ENCODE peak calls at places on chromosomes 7 and 10, in seven cellular contexts. G is stimulated activated CD8-positive, alpha-beta memory T cell treated with anti-CD3 and anti-CD28 coated beads, Interleukin-15, amount 100 ng/mL, for 1 hour; N is ELR; L is mucosa of gallbladder; R is activated naive CD4-positive, alpha-beta T cell treated with anti-CD3 and anti-CD28 coated beads, Interleukin-2, amount 10 ng/mL, durations not matched to agents 7 days and 5 days; J is WTC11; Y is HT1080. T is an unnamed sample.

GRCh38 chr10:3805227-3805790 is 20.3 kb upstream of the KLF6 start:
- DNase-seq in L (no peak), G (no peak), Y (peak), R (peak), N (peak), J (no peak), T (peak)

GRCh38 chr7:133230591-133231194 is 22.2 kb upstream of the EXOC4 start:
- DNase-seq in J (peak), R (peak), G (peak), N (peak), L (peak), Y (peak), T (peak)

GRCh38 chr7:97454636-97455035 is 277.2 kb upstream of the TAC1 start:
- DNase-seq in N (no peak), Y (no peak), G (no peak), R (no peak), J (no peak), L (no peak), T (no peak)

GRCh38 chr10:35331894-35332640 is 4.2 kb upstream of the CCNY start:
- DNase-seq in G (no peak), L (no peak), N (peak), R (no peak), Y (peak), J (no peak), T (peak)

GRCh38 chr7:135775230-135775629 is 26.6 kb upstream of the FAM180A start:
- DNase-seq in J (no peak), R (no peak), L (peak), N (no peak), Y (no peak), G (no peak), T (no peak)

GRCh38 chr10:6140141-6140841 is 51.5 kb downstream of the RBM17 start:
- DNase-seq in G (no peak), Y (peak), J (no peak), N (no peak), R (peak), L (no peak), T (no peak)

GRCh38 chr7:34339061-34339526 is 318.9 kb upstream of the NPSR1 start:
- DNase-seq in J (no peak), G (no peak), L (no peak), N (peak), R (no peak), Y (peak), T (peak)

GRCh38 chr7:26292768-26293560 is 1.3 kb downstream of the SNX10 start:
- DNase-seq in G (no peak), N (no peak), L (no peak), Y (no peak), J (peak), R (no peak), T (no peak)

GRCh38 chr7:6656413-6656812 is 19.3 kb downstream of the ZNF316 start:
- DNase-seq in Y (no peak), J (no peak), G (no peak), N (no peak), R (no peak), L (no peak), T (no peak)